ENCODE peak calls at places on chromosome 14, in seven cellular contexts. K, W, D, R, G, V and A are unnamed samples.

GRCh38 chr14:54902143-54902520 is 494 bp downstream of the GCH1 start:
- DNase-seq in V (peak; percentile 90), W (peak; percentile 68), D (no peak), G (no peak), K (peak; percentile 81), R (peak; percentile 44), A (no peak)

GRCh38 chr14:59576332-59577294 is at the start of gene CCDC175:
- DNase-seq in G (peak; percentile 71), D (peak; percentile 19), W (peak; percentile 70), V (peak; percentile 97), R (peak; percentile 91), K (peak; percentile 80), A (peak; percentile 7)

GRCh38 chr14:81388236-81388801 is 11.8 kb downstream of the STON2 start:
- DNase-seq in D (no peak), W (no peak), K (no peak), R (no peak), G (peak; percentile 53), V (no peak), A (no peak)

GRCh38 chr14:71555654-71556559 is 376.3 kb upstream of the RGS6 start:
- DNase-seq in K (peak; percentile 48), W (peak; percentile 70), D (no peak), V (no peak), R (no peak), G (no peak), A (peak; percentile 98)

GRCh38 chr14:90103808-90104207 is 42.0 kb downstream of the KCNK13 start:
- DNase-seq in K (no peak), W (no peak), G (no peak), R (no peak), D (no peak), V (no peak), A (no peak)

GRCh38 chr14:60353410-60353809 is 104.4 kb downstream of the PPM1A start:
- DNase-seq in R (no peak), W (no peak), V (no peak), D (no peak), K (no peak), G (no peak), A (no peak)

GRCh38 chr14:77125275-77126073 is 16.1 kb downstream of the ZDHHC22 start:
- DNase-seq in K (no peak), G (no peak), D (no peak), R (no peak), W (no peak), V (no peak), A (no peak)

GRCh38 chr14:76697246-76697645 is 64.0 kb upstream of the VASH1 start:
- DNase-seq in V (no peak), G (no peak), R (no peak), K (no peak), W (no peak), D (no peak), A (no peak)

GRCh38 chr14:51999084-51999483 is 9.7 kb downstream of the RTRAF start:
- DNase-seq in K (no peak), V (no peak), R (no peak), W (no peak), D (no peak), G (no peak), A (no peak)

GRCh38 chr14:41986083-41986645 is 379.5 kb downstream of the LRFN5 start:
- DNase-seq in V (no peak), D (no peak), W (no peak), R (no peak), K (no peak), G (no peak), A (no peak)

GRCh38 chr14:104356738-104357688 is 218.6 kb downstream of the KIF26A start:
- DNase-seq in G (no peak), W (no peak), V (peak; percentile 37), R (no peak), K (no peak), D (no peak), A (no peak)

GRCh38 chr14:104323551-104324175 is 185.3 kb downstream of the KIF26A start:
- DNase-seq in W (no peak), D (no peak), V (no peak), R (no peak), G (no peak), K (no peak), A (no peak)

GRCh38 chr14:100025111-100025510 is 40.1 kb upstream of the EVL start:
- DNase-seq in G (no peak), D (no peak), V (no peak), R (peak; percentile 56), W (peak; percentile 21), K (peak; percentile 14), A (no peak)

GRCh38 chr14:47674546-47675238 is 713 bp downstream of the MDGA2 start:
- DNase-seq in D (no peak), V (no peak), W (no peak), R (no peak), G (no peak), K (no peak), A (no peak)

GRCh38 chr14:92582706-92583452 is 69.3 kb downstream of the RIN3 start:
- DNase-seq in V (no peak), D (no peak), G (no peak), K (no peak), R (no peak), W (no peak), A (peak; percentile 81)

GRCh38 chr14:100313045-100313400 is 6.8 kb upstream of the SLC25A29 start:
- DNase-seq in K (no peak), R (no peak), G (no peak), W (no peak), V (peak; percentile 24), D (no peak), A (no peak)

GRCh38 chr14:96824283-96824682 is 27.1 kb downstream of the VRK1 start:
- DNase-seq in G (no peak), R (no peak), D (no peak), K (no peak), V (no peak), W (no peak), A (no peak)

GRCh38 chr14:89576132-89576923 is 159.3 kb upstream of the FOXN3 start:
- DNase-seq in W (no peak), R (no peak), K (no peak), V (no peak), G (no peak), D (no peak), A (no peak)

GRCh38 chr14:69519701-69520100 is 35.2 kb downstream of the PLEKHD1 start:
- DNase-seq in R (no peak), W (no peak), K (no peak), V (no peak), G (no peak), D (no peak), A (no peak)

GRCh38 chr14:31788340-31788739 is 227.1 kb downstream of the NUBPL start:
- DNase-seq in G (no peak), D (no peak), R (no peak), W (no peak), V (no peak), K (no peak), A (no peak)

GRCh38 chr14:90630407-90630806 is 185.8 kb downstream of the TTC7B start:
- DNase-seq in W (no peak), R (no peak), V (no peak), D (no peak), G (no peak), K (no peak), A (no peak)

GRCh38 chr14:28754209-28754985 is 12.2 kb upstream of the FOXG1 start:
- DNase-seq in K (no peak), R (peak; percentile 69), D (no peak), V (no peak), G (peak; percentile 65), W (peak; percentile 58), A (peak; percentile 3)

GRCh38 chr14:88163731-88164255 is 158.9 kb downstream of the GPR65 start:
- DNase-seq in K (no peak), V (no peak), D (no peak), G (no peak), R (no peak), W (no peak), A (no peak)

GRCh38 chr14:51735851-51736250 is 84.1 kb downstream of the FRMD6 start:
- DNase-seq in D (no peak), V (no peak), W (no peak), G (no peak), R (no peak), K (no peak), A (no peak)

GRCh38 chr14:58068306-58068705 is 83.7 kb downstream of the ARMH4 start:
- DNase-seq in K (no peak), V (no peak), D (no peak), R (no peak), W (no peak), G (no peak), A (no peak)

GRCh38 chr14:58746261-58746660 is 108.5 kb downstream of the DACT1 start:
- DNase-seq in G (no peak), W (peak; percentile 38), D (no peak), K (no peak), V (no peak), R (peak; percentile 29), A (no peak)

GRCh38 chr14:36556811-36557433 is 25.5 kb downstream of the NKX2-8 start:
- DNase-seq in D (no peak), W (peak; percentile 17), R (peak; percentile 24), K (no peak), V (no peak), G (peak; percentile 38), A (no peak)

GRCh38 chr14:36241183-36241582 is 64.7 kb upstream of the PTCSC3 start:
- DNase-seq in R (no peak), W (no peak), D (no peak), K (no peak), G (no peak), V (no peak), A (no peak)

GRCh38 chr14:41605550-41606248 is 977 bp upstream of the LRFN5 start:
- DNase-seq in D (no peak), R (peak; percentile 12), V (peak; percentile 50), W (no peak), G (peak; percentile 15), K (no peak), A (no peak)

GRCh38 chr14:103123634-103124500 is 606 bp downstream of the TNFAIP2 start:
- DNase-seq in G (no peak), W (peak; percentile 69), V (peak; percentile 88), K (no peak), R (no peak), D (no peak), A (no peak)

GRCh38 chr14:92475451-92476187 is 38.0 kb upstream of the RIN3 start:
- DNase-seq in K (no peak), V (peak; percentile 85), R (no peak), G (no peak), D (no peak), W (peak; percentile 89), A (no peak)

GRCh38 chr14:59482471-59483331 is 1.5 kb downstream of the L3HYPDH start:
- DNase-seq in W (peak; percentile 70), D (no peak), R (peak; percentile 86), K (no peak), V (peak; percentile 32), G (peak; percentile 30), A (no peak)

GRCh38 chr14:75831455-75831854 is 150.3 kb downstream of the TGFB3 start:
- DNase-seq in W (peak; percentile 54), V (peak; percentile 66), G (no peak), R (no peak), K (peak; percentile 50), D (no peak), A (no peak)

GRCh38 chr14:33357225-33358010 is 418.7 kb downstream of the NPAS3 start:
- DNase-seq in D (peak; percentile 18), V (peak; percentile 58), K (no peak), G (peak; percentile 68), R (no peak), W (no peak), A (no peak)

GRCh38 chr14:105208738-105209075 is 27.6 kb upstream of the NUDT14 start:
- DNase-seq in W (no peak), R (no peak), V (no peak), K (no peak), D (no peak), G (no peak), A (no peak)

GRCh38 chr14:24235804-24236688 is 3.3 kb downstream of the GMPR2 start:
- DNase-seq in G (no peak), R (no peak), D (no peak), K (no peak), V (no peak), W (no peak), A (no peak)

GRCh38 chr14:40694026-40694425 is 912.6 kb upstream of the LRFN5 start:
- DNase-seq in W (no peak), R (no peak), D (no peak), V (no peak), K (no peak), G (no peak), A (no peak)

GRCh38 chr14:96246535-96246839 is 9.5 kb upstream of the BDKRB1 start:
- DNase-seq in D (no peak), W (no peak), K (no peak), G (no peak), R (no peak), V (no peak), A (no peak)